ENCODE peak calls at places on chromosomes 13 and 19, in nine cellular contexts. R, G, N, O, H, M, S, T and Z are unnamed samples.

GRCh38 chr19:55229145-55229788 is 704 bp upstream of the TMEM86B start:
- DNase-seq in G (no peak), M (no peak), O (no peak), T (no peak), S (no peak), N (no peak), H (no peak), R (no peak), Z (no peak)

GRCh38 chr19:14325863-14326262 is 55.4 kb upstream of the ADGRE5 start:
- DNase-seq in T (no peak), R (no peak), N (no peak), M (no peak), G (no peak), H (no peak), S (no peak), O (no peak), Z (no peak)

GRCh38 chr13:78977311-78977710 is 318.4 kb upstream of the OBI1 start:
- DNase-seq in N (no peak), T (no peak), H (no peak), R (no peak), M (no peak), G (no peak), S (no peak), O (no peak), Z (no peak)

GRCh38 chr13:31424130-31424729 is 224.5 kb downstream of the B3GLCT start:
- DNase-seq in S (peak), O (peak), N (peak), H (peak), G (peak), R (peak), T (peak), M (peak), Z (peak)

GRCh38 chr13:26503826-26504594 is 53.5 kb upstream of the WASF3 start:
- DNase-seq in S (no peak), O (no peak), M (no peak), G (no peak), R (no peak), H (no peak), N (no peak), T (no peak), Z (no peak)

GRCh38 chr19:2491130-2491801 is 15.3 kb downstream of the GADD45B start:
- DNase-seq in T (no peak), N (no peak), R (no peak), O (no peak), G (peak), M (no peak), S (no peak), H (no peak), Z (peak)

GRCh38 chr13:112353856-112354255 is 22.3 kb upstream of the SPACA7 start:
- DNase-seq in T (no peak), G (no peak), S (no peak), R (no peak), N (no peak), M (no peak), H (no peak), O (no peak), Z (no peak)

GRCh38 chr13:99988469-99989375 is 7.1 kb downstream of the ZIC2 start:
- DNase-seq in T (no peak), G (no peak), R (no peak), H (no peak), S (no peak), N (no peak), M (no peak), O (no peak), Z (no peak)

GRCh38 chr13:33206945-33207615 is 78.5 kb downstream of the STARD13 start:
- DNase-seq in T (no peak), G (no peak), M (no peak), N (no peak), S (no peak), O (no peak), H (no peak), R (no peak), Z (no peak)

GRCh38 chr13:100773923-100774641 is 99.5 kb upstream of the TMTC4 start:
- DNase-seq in O (no peak), M (no peak), G (no peak), H (no peak), T (no peak), N (no peak), S (no peak), R (no peak), Z (no peak)

GRCh38 chr13:71274923-71275593 is 591.9 kb downstream of the DACH1 start:
- DNase-seq in R (no peak), T (no peak), H (no peak), O (no peak), S (no peak), G (no peak), N (no peak), M (no peak), Z (no peak)

GRCh38 chr13:54949735-54950134 is 1921.1 kb downstream of the OLFM4 start:
- DNase-seq in G (no peak), M (no peak), O (no peak), R (no peak), H (no peak), S (no peak), N (no peak), T (no peak), Z (no peak)

GRCh38 chr13:23488442-23488841 is 54.9 kb upstream of the SACS start:
- DNase-seq in H (no peak), S (peak), O (no peak), N (no peak), G (peak), T (no peak), M (no peak), R (no peak), Z (no peak)

GRCh38 chr19:37936166-37936565 is 29.2 kb downstream of the SIPA1L3 start:
- DNase-seq in O (no peak), G (no peak), S (no peak), N (no peak), M (no peak), R (no peak), T (no peak), H (no peak), Z (no peak)

GRCh38 chr13:23980160-23980551 is 82.9 kb upstream of the C1QTNF9B start:
- DNase-seq in R (peak), T (peak), H (peak), M (peak), N (peak), G (peak), S (peak), O (peak), Z (peak)

GRCh38 chr13:114118086-114118762 is 14.2 kb downstream of the RASA3 start:
- DNase-seq in R (no peak), N (no peak), G (peak), M (no peak), O (no peak), T (peak), S (no peak), H (no peak), Z (no peak)